ENCODE peak calls at places on chromosomes 1 and 21, in seven cellular contexts. K, W, I, M, P, R and E are unnamed samples.

GRCh38 chr1:12472798-12473551 is 145.0 kb downstream of the DHRS3 start:
- DNase-seq in M (peak; percentile 90), K (no peak), R (peak; percentile 59), I (no peak), W (peak; percentile 87), P (no peak), E (peak; percentile 92)

GRCh38 chr1:43650306-43650941 is 475 bp downstream of the KDM4A start:
- DNase-seq in K (peak; percentile 98), P (peak; percentile 97), M (peak; percentile 93), R (peak; percentile 97), I (peak; percentile 99), W (peak; percentile 99), E (peak; percentile 98)

GRCh38 chr1:117632269-117633067 is 26.6 kb downstream of the TENT5C start:
- DNase-seq in P (no peak), I (peak; percentile 32), K (no peak), W (no peak), M (no peak), R (peak; percentile 22), E (no peak)

GRCh38 chr21:18002393-18002792 is 183.2 kb upstream of the C21orf91 start:
- DNase-seq in R (no peak), I (no peak), K (no peak), W (no peak), P (no peak), M (no peak), E (no peak)

GRCh38 chr21:32572574-32573420 is 12.5 kb downstream of the TCP10L start:
- DNase-seq in P (no peak), K (peak; percentile 36), M (no peak), I (peak; percentile 81), R (peak; percentile 57), W (peak; percentile 54), E (no peak)

GRCh38 chr1:239418683-239419082 is 32.3 kb downstream of the CHRM3 start:
- DNase-seq in W (no peak), K (no peak), R (no peak), I (no peak), M (no peak), P (no peak), E (no peak)

GRCh38 chr1:222399197-222399596 is 148.7 kb downstream of the HHIPL2 start:
- DNase-seq in R (no peak), K (no peak), P (no peak), I (no peak), W (no peak), M (no peak), E (no peak)

GRCh38 chr1:67825596-67825995 is 7.7 kb downstream of the GNG12 start:
- DNase-seq in M (no peak), I (no peak), K (no peak), P (no peak), W (no peak), R (no peak), E (no peak)

GRCh38 chr1:211633523-211633843 is 41.9 kb downstream of the NEK2 start:
- DNase-seq in R (no peak), P (no peak), M (no peak), K (no peak), I (no peak), W (peak; percentile 51), E (no peak)

GRCh38 chr1:240526321-240526720 is 85.6 kb downstream of the GREM2 start:
- DNase-seq in R (no peak), W (no peak), P (no peak), I (no peak), M (no peak), K (no peak), E (no peak)

GRCh38 chr1:116284819-116285390 is 88.1 kb upstream of the ATP1A1 start:
- DNase-seq in K (no peak), R (no peak), M (no peak), W (no peak), P (no peak), I (no peak), E (no peak)

GRCh38 chr1:165434264-165434663 is 10.7 kb downstream of the RXRG start:
- DNase-seq in K (no peak), W (no peak), I (no peak), M (no peak), R (no peak), P (no peak), E (no peak)

GRCh38 chr1:14297356-14297755 is 301.1 kb upstream of the KAZN start:
- DNase-seq in M (no peak), K (no peak), W (no peak), I (no peak), P (no peak), R (no peak), E (no peak)

GRCh38 chr1:226466301-226466700 is 58.4 kb upstream of the PARP1 start:
- DNase-seq in I (no peak), W (no peak), K (no peak), P (no peak), M (no peak), R (no peak), E (no peak)

GRCh38 chr1:119394085-119394484 is 20.9 kb upstream of the HSD3B2 start:
- DNase-seq in W (no peak), R (no peak), I (no peak), K (no peak), M (no peak), P (no peak), E (no peak)

GRCh38 chr1:234926252-234926573 is 202.4 kb downstream of the TOMM20 start:
- DNase-seq in P (no peak), W (no peak), I (no peak), M (no peak), R (peak; percentile 35), K (no peak), E (no peak)

GRCh38 chr1:36304521-36304920 is 1.6 kb upstream of the SH3D21 start:
- DNase-seq in I (peak; percentile 86), R (no peak), W (peak; percentile 54), P (no peak), K (no peak), M (no peak), E (no peak)

GRCh38 chr1:33468559-33468958 is 3.9 kb upstream of the ZSCAN20 start:
- DNase-seq in P (no peak), R (no peak), I (no peak), M (no peak), K (no peak), W (no peak), E (no peak)

GRCh38 chr1:161122967-161123366 is 5.1 kb downstream of the NIT1 start:
- DNase-seq in P (no peak), K (no peak), I (no peak), R (no peak), W (no peak), M (no peak), E (no peak)

GRCh38 chr1:220952941-220953340 is 73.7 kb downstream of the HLX start:
- DNase-seq in I (no peak), K (no peak), P (no peak), W (no peak), R (no peak), M (no peak), E (no peak)

GRCh38 chr21:43925096-43925481 is 60.1 kb downstream of the AGPAT3 start:
- DNase-seq in W (peak; percentile 85), K (no peak), I (no peak), M (no peak), P (no peak), R (no peak), E (no peak)

GRCh38 chr1:227921461-227922185 is 26.1 kb downstream of the WNT9A start:
- DNase-seq in R (no peak), K (no peak), M (no peak), I (no peak), P (no peak), W (no peak), E (no peak)

GRCh38 chr1:227920896-227921295 is 26.8 kb downstream of the WNT9A start:
- DNase-seq in I (no peak), M (no peak), R (no peak), W (no peak), K (no peak), P (no peak), E (no peak)

GRCh38 chr1:227919916-227920315 is 27.8 kb downstream of the WNT9A start:
- DNase-seq in W (no peak), P (no peak), R (no peak), M (no peak), I (no peak), K (no peak), E (no peak)

GRCh38 chr1:227918736-227919135 is 29.0 kb downstream of the WNT9A start:
- DNase-seq in R (no peak), K (no peak), I (no peak), W (no peak), P (no peak), M (no peak), E (no peak)

GRCh38 chr1:227920426-227920825 is 27.3 kb downstream of the WNT9A start:
- DNase-seq in I (no peak), W (no peak), P (no peak), K (no peak), R (no peak), M (no peak), E (no peak)
- TF ChIP-seq CTCF in I (no peak), W (no peak), P (no peak), K (no peak), R (no peak), M (no peak), E (no peak)

DNA sequence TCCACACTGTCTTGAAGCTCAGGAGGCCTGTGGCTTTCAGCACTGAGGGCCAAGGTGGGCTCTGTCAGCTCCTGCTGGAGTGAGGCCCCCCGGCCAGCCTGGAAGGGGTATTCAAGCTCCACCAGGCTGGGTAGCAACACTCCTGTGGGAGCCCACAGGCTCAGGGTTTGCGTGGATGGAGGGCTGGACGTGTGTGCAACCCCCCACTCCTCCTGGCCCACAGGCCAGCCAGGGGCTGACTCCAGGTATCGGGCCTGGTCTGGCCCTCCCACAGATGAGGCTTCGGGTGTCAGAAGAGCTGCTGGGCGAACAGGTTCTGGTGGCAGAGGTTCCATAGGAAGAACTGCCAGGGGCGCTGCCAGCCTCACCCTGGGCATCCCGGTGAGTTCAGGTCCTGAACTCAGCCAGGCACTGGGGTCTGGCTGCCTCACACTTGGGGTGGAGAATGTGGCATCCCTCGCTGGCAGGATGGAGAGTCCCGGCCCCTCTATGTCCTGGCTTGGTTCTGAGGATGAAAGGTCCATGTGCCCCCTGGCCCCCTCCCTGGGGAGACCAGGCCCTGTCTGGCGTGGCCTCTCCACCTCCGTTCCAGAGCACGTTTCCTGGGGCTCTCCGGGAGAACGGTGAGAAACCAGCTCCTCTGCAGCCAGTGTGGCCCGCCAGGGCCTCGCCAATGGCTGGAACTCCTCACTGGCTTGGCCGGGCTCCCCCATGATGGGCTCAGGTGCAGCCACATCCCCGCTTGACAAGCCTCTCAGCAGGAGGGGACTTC is 64.6 kb upstream of the TARDBP start:
- DNase-seq in M (no peak), I (no peak), P (no peak), K (no peak), R (no peak), W (no peak), E (no peak)
- TF ChIP-seq CTCF in M (no peak), I (no peak), P (no peak), K (no peak), R (no peak), W (no peak), E (no peak)

GRCh38 chr1:55210990-55211389 is 4.2 kb downstream of the USP24 start:
- DNase-seq in I (no peak), W (no peak), M (no peak), P (no peak), K (peak; percentile 10), R (no peak), E (no peak)
- TF ChIP-seq CTCF in I (no peak), W (no peak), M (no peak), P (no peak), K (no peak), R (no peak), E (no peak)

DNA sequence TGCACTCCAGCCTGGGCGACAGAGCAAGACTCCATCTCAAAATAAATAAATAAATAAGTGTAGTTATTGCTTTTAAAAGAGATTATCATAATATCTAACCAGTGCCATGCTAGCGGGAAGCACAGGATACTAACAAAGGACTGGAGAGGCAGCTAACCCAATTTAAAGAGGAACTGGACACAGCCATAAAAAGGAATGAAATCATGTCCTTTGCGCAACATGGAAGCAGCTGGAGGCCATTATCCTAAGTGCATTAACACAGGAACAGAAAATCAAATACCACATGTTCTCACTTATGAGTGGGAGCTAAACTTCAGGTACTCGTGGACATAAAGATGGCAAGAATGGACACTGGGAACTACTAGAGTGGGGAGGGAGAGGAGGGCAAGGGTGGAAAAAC is 54.9 kb downstream of the TM2D1 start:
- DNase-seq in I (no peak), R (no peak), W (no peak), K (no peak), P (no peak), M (no peak), E (no peak)
- TF ChIP-seq CTCF in I (no peak), R (no peak), W (no peak), K (no peak), P (no peak), M (no peak), E (no peak)